ENCODE peak calls at places on chromosomes 11 and 22, in seven cellular contexts. B is brain microvascular endothelial cell, T is AG09309, C is adrenal gland, G is AG09319, Y is Calu3, U is keratinocyte. L is an unnamed sample.

GRCh38 chr22:31093956-31094622 is 13.0 kb downstream of the SMTN start:
- DNase-seq in G (no peak), T (no peak), C (peak; percentile 15), B (no peak), Y (no peak), U (no peak), L (no peak)

GRCh38 chr11:24356501-24356900 is 140.4 kb upstream of the LUZP2 start:
- DNase-seq in G (no peak), C (no peak), T (no peak), Y (no peak), U (no peak), B (peak; percentile 9), L (no peak)

GRCh38 chr11:78190374-78190773 is 1.7 kb downstream of the USP35 start:
- DNase-seq in G (no peak), B (no peak), Y (no peak), C (no peak), U (no peak), T (no peak), L (no peak)

GRCh38 chr22:17777005-17777716 is 2.9 kb upstream of the BID start:
- DNase-seq in C (peak; percentile 49), B (no peak), Y (no peak), T (no peak), U (no peak), G (no peak), L (no peak)

GRCh38 chr11:77312107-77312506 is 10.6 kb upstream of the GDPD4 start:
- DNase-seq in B (no peak), G (no peak), Y (no peak), C (no peak), U (no peak), T (no peak), L (no peak)

GRCh38 chr22:18035740-18036139 is 11.4 kb upstream of the MICAL3 start:
- DNase-seq in T (no peak), C (peak; percentile 93), G (no peak), B (no peak), U (no peak), Y (peak; percentile 94), L (no peak)

GRCh38 chr11:33670250-33671011 is 30.2 kb downstream of the C11orf91 start:
- DNase-seq in T (no peak), C (no peak), B (peak; percentile 72), Y (no peak), G (no peak), U (no peak), L (no peak)

GRCh38 chr22:45101828-45102227 is 61.9 kb upstream of the NUP50 start:
- DNase-seq in U (no peak), B (peak; percentile 34), T (no peak), G (peak; percentile 59), C (peak; percentile 80), Y (peak; percentile 45), L (peak; percentile 68)

GRCh38 chr11:61549177-61549576 is 31.7 kb downstream of the SYT7 start:
- DNase-seq in T (no peak), U (no peak), B (no peak), C (no peak), Y (no peak), G (no peak), L (no peak)

GRCh38 chr11:77654770-77655434 is 17.3 kb upstream of the CLNS1A start:
- DNase-seq in U (no peak), B (no peak), G (no peak), Y (peak; percentile 19), T (no peak), C (no peak), L (no peak)

GRCh38 chr22:36116127-36116526 is 44.4 kb downstream of the APOL3 start:
- DNase-seq in B (no peak), G (no peak), Y (no peak), T (no peak), U (no peak), C (no peak), L (no peak)

DNA sequence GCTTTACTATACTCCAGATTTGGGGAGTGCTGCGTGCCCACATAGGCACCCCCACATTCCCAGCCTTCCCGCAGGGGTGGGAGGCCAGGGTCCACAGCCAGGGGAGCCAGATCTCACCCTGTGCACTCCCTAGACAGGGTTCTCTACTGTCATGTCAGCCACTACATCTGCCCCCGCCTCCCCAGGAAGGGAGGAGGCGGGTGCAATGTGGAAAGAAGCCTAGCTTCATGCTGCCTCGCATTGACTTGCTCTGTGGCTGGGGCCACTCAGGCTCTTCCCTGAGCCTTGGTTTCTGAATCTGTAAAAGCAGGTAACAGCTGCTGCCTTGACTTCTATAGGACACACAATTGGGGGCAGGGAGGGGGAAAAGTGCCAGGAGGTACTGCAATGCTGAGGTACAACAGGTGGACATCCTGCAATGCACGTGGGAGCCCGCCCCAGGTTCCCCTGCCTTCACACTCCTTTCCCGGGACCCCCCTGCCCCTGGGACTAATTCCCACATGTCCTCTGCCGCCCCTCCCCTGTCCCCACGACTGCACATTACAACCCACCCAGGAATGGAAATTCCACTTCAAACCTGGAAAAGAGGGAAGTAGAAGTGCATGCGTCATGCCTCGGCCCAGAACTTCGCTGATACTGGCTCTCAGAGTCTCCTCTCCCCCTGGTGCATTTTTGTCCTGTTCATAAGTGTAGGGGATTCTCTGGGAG is 44.0 kb downstream of the GDPD5 start:
- DNase-seq in C (no peak), G (no peak), T (no peak), U (no peak), Y (no peak), B (no peak), L (no peak)
- TF ChIP-seq CTCF in C (no peak), G (no peak), T (no peak), U (no peak), Y (no peak), B (no peak), L (no peak)

GRCh38 chr11:5288108-5288911 is 13.4 kb downstream of the OR51B4 start:
- DNase-seq in G (no peak), Y (no peak), T (no peak), U (no peak), B (peak; percentile 58), C (peak; percentile 18), L (no peak)

GRCh38 chr11:5293028-5293427 is 8.7 kb downstream of the OR51B4 start:
- DNase-seq in Y (no peak), G (no peak), B (no peak), T (no peak), C (no peak), U (no peak), L (no peak)

GRCh38 chr11:5288912-5289525 is 12.7 kb downstream of the OR51B4 start:
- DNase-seq in Y (no peak), T (no peak), B (no peak), U (no peak), C (no peak), G (no peak), L (no peak)

GRCh38 chr11:5291207-5291838 is 10.4 kb downstream of the OR51B4 start:
- DNase-seq in C (no peak), T (no peak), G (no peak), U (no peak), Y (peak; percentile 5), B (peak; percentile 42), L (no peak)

GRCh38 chr11:5289696-5290095 is 12.1 kb downstream of the OR51B4 start:
- DNase-seq in T (no peak), B (no peak), Y (no peak), C (no peak), G (no peak), U (no peak), L (no peak)
- TF ChIP-seq CTCF in T (no peak), B (no peak), Y (no peak), C (no peak), G (no peak), U (no peak), L (no peak)

GRCh38 chr11:44484211-44484610 is 81.3 kb upstream of the CD82 start:
- DNase-seq in T (no peak), G (no peak), Y (peak; percentile 19), B (no peak), U (no peak), C (no peak), L (peak; percentile 29)
- TF ChIP-seq CTCF in T (peak; percentile 66), G (peak; percentile 40), Y (no peak), B (peak; percentile 60), U (peak; percentile 71), C (peak; percentile 19), L (peak; percentile 24)

DNA sequence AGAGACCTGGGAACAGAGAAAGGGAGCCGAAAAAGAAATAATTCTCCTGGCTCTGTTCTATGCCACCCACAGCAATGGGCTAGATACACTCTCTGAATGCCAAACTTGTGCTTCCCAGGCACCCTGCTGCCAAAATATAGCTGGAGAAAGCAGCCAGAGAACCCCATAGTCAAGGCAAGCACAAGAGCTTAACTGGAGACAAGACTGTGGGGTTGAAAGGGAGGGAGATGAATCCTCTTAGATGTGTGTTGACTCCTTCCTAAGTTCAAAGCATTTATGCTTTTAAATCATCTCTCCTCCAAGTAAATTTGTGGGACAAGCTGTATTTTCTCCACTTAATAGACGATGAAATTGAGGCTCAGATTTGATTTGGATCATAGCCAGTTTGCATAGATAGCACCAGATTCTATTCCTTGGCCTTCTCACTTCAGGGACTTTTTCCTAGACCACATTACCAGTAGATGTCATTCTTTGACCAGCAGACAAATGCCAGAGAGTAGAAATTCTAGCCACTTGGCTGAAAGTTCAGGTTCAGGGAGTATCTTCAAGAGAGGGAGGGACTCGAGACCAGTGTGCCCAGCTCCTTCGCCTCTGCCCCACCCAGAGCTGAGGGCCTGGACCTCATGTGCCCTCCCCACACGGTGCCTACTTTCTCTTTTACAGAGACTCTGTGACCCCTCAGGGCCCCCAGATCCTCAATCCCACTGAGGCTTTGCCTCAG is 16.6 kb upstream of the ETS1 start:
- DNase-seq in G (no peak), Y (no peak), T (no peak), B (no peak), U (no peak), C (no peak), L (no peak)
- TF ChIP-seq CTCF in G (no peak), Y (no peak), T (no peak), B (no peak), U (no peak), C (no peak), L (no peak)

DNA sequence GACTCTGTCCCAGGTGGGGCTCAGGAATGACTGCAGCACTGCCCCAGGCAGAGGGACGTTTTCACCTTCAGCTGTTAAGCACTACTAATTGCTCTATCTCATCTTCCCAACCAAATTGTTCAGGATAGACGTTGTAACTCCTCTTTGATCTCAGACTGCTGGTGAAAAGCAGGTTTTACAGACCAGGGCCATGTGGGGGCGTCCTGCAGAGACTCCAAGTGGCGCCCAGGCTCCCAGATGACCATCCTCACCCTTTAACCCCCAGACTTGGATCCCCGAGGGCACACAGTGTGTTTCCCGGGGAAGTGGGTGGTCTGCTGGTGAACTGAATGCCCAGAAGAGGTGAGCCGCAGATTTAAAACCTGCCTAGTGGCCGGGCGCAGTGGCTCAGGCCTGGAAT is 23.9 kb downstream of the FADD start:
- DNase-seq in B (no peak), U (no peak), C (no peak), G (no peak), Y (peak; percentile 24), T (no peak), L (peak; percentile 44)
- TF ChIP-seq CTCF in B (peak; percentile 18), U (peak; percentile 62), C (peak; percentile 24), G (peak; percentile 15), Y (no peak), T (peak; percentile 29), L (peak; percentile 29)

GRCh38 chr11:107397357-107397756 is 60.3 kb downstream of the CWF19L2 start:
- DNase-seq in T (no peak), G (no peak), Y (peak; percentile 7), C (no peak), B (no peak), U (peak; percentile 4), L (peak; percentile 22)
- TF ChIP-seq CTCF in T (no peak), G (no peak), Y (no peak), C (no peak), B (no peak), U (no peak), L (no peak)

L was measured in glutamatergic neuron.